ENCODE peak calls at places on chromosomes 1 and 21, in ten cellular contexts. L, G, Z, H, D, Y, W, A, T and F are unnamed samples.

GRCh38 chr1:225909477-225909876 is 14.6 kb downstream of the PYCR2 start:
- DNase-seq in L (no peak), G (no peak), Z (no peak), H (no peak), D (no peak), Y (no peak), W (no peak), A (no peak), T (no peak), F (no peak)

GRCh38 chr21:46155514-46156377 is at the start of gene FTCD:
- DNase-seq in L (peak; percentile 28), G (no peak), Z (no peak), H (no peak), D (no peak), Y (no peak), W (no peak), A (no peak), T (peak; percentile 14), F (peak; percentile 27)

GRCh38 chr1:52296345-52296744 is 69.7 kb downstream of the CC2D1B start:
- DNase-seq in L (no peak), G (peak; percentile 39), Z (peak; percentile 74), H (peak; percentile 62), D (peak; percentile 56), Y (no peak), W (peak; percentile 68), A (no peak), T (no peak), F (no peak)

GRCh38 chr1:168084396-168085231 is 52.1 kb downstream of the GPR161 start:
- DNase-seq in L (peak; percentile 67), G (peak; percentile 45), Z (peak; percentile 49), H (no peak), D (peak; percentile 75), Y (no peak), W (peak; percentile 23), A (peak; percentile 81), T (peak; percentile 66), F (no peak)

GRCh38 chr1:28640766-28641165 is 2.1 kb downstream of the TAF12 start:
- DNase-seq in L (no peak), G (no peak), Z (no peak), H (peak; percentile 10), D (peak; percentile 20), Y (no peak), W (peak; percentile 9), A (no peak), T (no peak), F (no peak)

GRCh38 chr1:37753473-37754321 is 11.2 kb downstream of the EPHA10 start:
- DNase-seq in L (no peak), G (no peak), Z (no peak), H (no peak), D (no peak), Y (no peak), W (no peak), A (peak; percentile 69), T (no peak), F (no peak)

GRCh38 chr1:230899845-230900251 is 31.5 kb upstream of the C1orf198 start:
- DNase-seq in L (no peak), G (no peak), Z (peak; percentile 58), H (no peak), D (no peak), Y (no peak), W (peak; percentile 89), A (no peak), T (no peak), F (no peak)

GRCh38 chr1:205047764-205048231 is 4.8 kb downstream of the CNTN2 start:
- DNase-seq in L (no peak), G (no peak), Z (no peak), H (no peak), D (no peak), Y (no peak), W (no peak), A (no peak), T (no peak), F (no peak)

GRCh38 chr1:84505167-84506001 is 802 bp upstream of the SPATA1 start:
- DNase-seq in L (no peak), G (no peak), Z (peak; percentile 66), H (peak; percentile 60), D (peak; percentile 88), Y (no peak), W (peak; percentile 42), A (peak; percentile 78), T (no peak), F (no peak)

GRCh38 chr1:215987092-215987855 is 420.2 kb downstream of the KCTD3 start:
- DNase-seq in L (no peak), G (no peak), Z (no peak), H (no peak), D (no peak), Y (no peak), W (peak; percentile 29), A (no peak), T (no peak), F (no peak)

GRCh38 chr21:26079376-26079775 is 91.2 kb downstream of the APP start:
- DNase-seq in L (no peak), G (no peak), Z (no peak), H (no peak), D (no peak), Y (no peak), W (peak; percentile 65), A (no peak), T (no peak), F (no peak)

GRCh38 chr1:232038704-232039103 is 412.1 kb downstream of the DISC1 start:
- DNase-seq in L (no peak), G (no peak), Z (no peak), H (no peak), D (no peak), Y (no peak), W (no peak), A (no peak), T (peak; percentile 33), F (no peak)

GRCh38 chr21:41877901-41878830 is 978 bp downstream of the PRDM15 start:
- DNase-seq in L (peak; percentile 64), G (peak; percentile 15), Z (peak; percentile 76), H (peak; percentile 38), D (no peak), Y (no peak), W (peak; percentile 75), A (no peak), T (no peak), F (peak; percentile 55)

GRCh38 chr1:219518168-219518905 is 94.6 kb downstream of the ZC3H11B start:
- DNase-seq in L (no peak), G (no peak), Z (no peak), H (peak; percentile 59), D (no peak), Y (no peak), W (peak; percentile 63), A (no peak), T (no peak), F (no peak)

DNA sequence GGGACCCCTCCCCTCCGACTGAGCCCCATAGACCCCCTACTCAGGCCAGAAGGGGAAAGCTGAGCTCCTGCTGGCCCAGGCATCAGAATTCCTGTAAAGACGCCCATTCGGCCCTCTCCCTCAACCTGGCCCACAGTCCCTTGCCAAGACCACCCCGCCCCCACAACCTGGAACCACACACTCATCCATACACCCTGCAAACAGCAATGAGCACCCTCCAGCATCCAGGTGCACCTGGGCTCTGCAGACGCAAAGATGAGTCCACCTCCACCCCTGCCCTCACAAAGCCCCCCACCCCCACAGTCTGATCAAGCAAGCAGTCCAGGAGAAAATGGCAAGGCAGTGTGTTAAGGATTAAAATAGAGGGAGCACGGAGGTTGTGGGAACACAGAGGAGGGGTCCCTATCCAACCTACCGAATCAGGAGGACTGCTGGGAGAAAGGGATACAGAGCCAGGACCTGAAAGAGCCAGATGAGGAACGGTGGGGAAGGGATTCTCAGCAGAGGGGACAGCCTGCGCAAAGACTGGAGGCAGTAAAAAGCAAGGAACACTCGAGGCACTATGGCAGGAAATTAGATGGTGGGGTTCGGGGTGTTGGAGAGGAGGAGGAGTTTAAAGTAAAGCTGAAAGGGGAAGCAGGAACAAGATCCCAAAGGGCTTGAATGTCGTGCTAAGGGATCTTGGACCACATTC is 67.3 kb upstream of the LAPTM5 start:
- DNase-seq in L (no peak), G (no peak), Z (no peak), H (no peak), D (no peak), Y (no peak), W (no peak), A (no peak), T (no peak), F (no peak)
- H3K27ac ChIP-seq in L (peak overlapping the region; percentile 69), G (no peak overlapping the region), Z (no peak overlapping the region), H (no peak overlapping the region), D (no peak overlapping the region), Y (peak overlapping the region; percentile 93), W (peak overlapping the region; percentile 55), A (peak overlapping the region; percentile 87), T (peak overlapping the region; percentile 92), F (peak overlapping the region; percentile 96)

DNA sequence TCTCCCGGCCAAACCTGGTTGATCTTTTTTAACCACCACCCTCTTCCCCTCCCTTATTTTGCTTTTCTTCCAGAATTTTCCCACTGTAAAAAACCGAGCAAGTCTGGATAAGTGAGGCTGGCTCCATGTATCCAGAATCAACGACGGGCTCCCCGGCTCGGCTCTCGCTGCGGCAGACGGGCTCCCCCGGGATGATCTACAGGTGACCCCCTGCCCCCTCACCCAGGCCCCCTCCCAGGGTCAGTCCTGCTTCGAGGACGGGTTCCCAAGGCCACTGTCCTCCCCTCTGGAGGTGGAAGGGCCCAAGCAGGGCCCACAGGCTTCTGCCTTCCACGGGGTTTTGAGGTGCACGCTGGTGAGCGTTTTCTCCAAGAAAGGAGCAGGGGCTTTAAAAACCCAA is 5.2 kb upstream of the KCNAB2 start:
- DNase-seq in L (no peak), G (no peak), Z (no peak), H (no peak), D (no peak), Y (no peak), W (no peak), A (peak; percentile 46), T (no peak), F (no peak)
- H3K27ac ChIP-seq in L (no peak overlapping the region), G (no peak overlapping the region), Z (no peak overlapping the region), H (no peak overlapping the region), D (no peak overlapping the region), Y (no peak overlapping the region), W (no peak overlapping the region), A (no peak overlapping the region), T (no peak overlapping the region), F (no peak overlapping the region)

GRCh38 chr1:23178414-23178813 is 9.8 kb upstream of the LUZP1 start:
- DNase-seq in L (no peak), G (no peak), Z (no peak), H (no peak), D (no peak), Y (no peak), W (no peak), A (no peak), T (no peak), F (no peak)
- H3K27ac ChIP-seq in L (no peak overlapping the region), G (no peak overlapping the region), Z (peak overlapping the region; percentile 72), H (no peak overlapping the region), D (no peak overlapping the region), Y (peak overlapping the region; percentile 81), W (no peak overlapping the region), A (peak overlapping the region; percentile 42), T (peak overlapping the region; percentile 90), F (peak overlapping the region; percentile 93)

DNA sequence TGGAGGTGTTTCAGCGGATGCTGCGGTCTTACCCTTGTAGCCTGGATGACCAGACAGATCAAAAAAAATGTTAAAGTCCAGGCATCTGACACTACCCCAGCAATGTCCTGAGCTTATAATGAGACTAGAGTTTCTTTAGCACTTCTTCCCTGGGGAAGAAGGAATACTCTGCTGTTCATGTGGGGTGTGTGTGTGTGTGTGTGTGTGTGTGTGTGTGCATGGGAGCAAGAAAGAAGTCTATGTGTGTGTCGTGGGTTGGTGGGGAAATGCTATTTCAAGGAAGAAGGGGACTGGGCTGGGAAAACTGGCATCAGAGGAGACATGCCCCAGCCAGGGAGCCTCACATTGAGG is 3.0 kb upstream of the RASSF5 start:
- DNase-seq in L (peak; percentile 2), G (no peak), Z (no peak), H (no peak), D (no peak), Y (no peak), W (no peak), A (no peak), T (no peak), F (no peak)
- H3K27ac ChIP-seq in L (no peak overlapping the region), G (no peak overlapping the region), Z (no peak overlapping the region), H (no peak overlapping the region), D (no peak overlapping the region), Y (no peak overlapping the region), W (no peak overlapping the region), A (no peak overlapping the region), T (no peak overlapping the region), F (no peak overlapping the region)